ENCODE peak calls at places on chromosomes 11 and 22, in six cellular contexts. T, O, B, J, F and I are unnamed samples.
A peak's percentile ranks its signal among the peaks of the same experiment; 100 is the strongest.

GRCh38 chr11:21104641-21105040 is 435.3 kb downstream of the NELL1 start:
- DNase-seq in J (no peak), F (no peak), T (no peak), O (no peak), B (no peak), I (no peak)

GRCh38 chr22:46627806-46628482 is 7.8 kb downstream of the GRAMD4 start:
- DNase-seq in J (no peak), F (no peak), T (no peak), O (no peak), B (no peak), I (no peak)

GRCh38 chr11:78034623-78035022 is 11.5 kb upstream of the KCTD14 start:
- DNase-seq in F (no peak), B (no peak), J (no peak), T (no peak), O (no peak), I (no peak)

GRCh38 chr11:121105851-121106250 is 4.8 kb downstream of the TECTA start:
- DNase-seq in O (no peak), F (no peak), J (no peak), T (no peak), B (no peak), I (no peak)

GRCh38 chr22:38074181-38075104 is 9.5 kb downstream of the SLC16A8 start:
- DNase-seq in T (no peak), F (no peak), B (no peak), J (no peak), O (no peak), I (peak; percentile 22)

GRCh38 chr11:69372589-69373250 is 78.8 kb downstream of the MYEOV start:
- DNase-seq in J (no peak), F (no peak), B (peak; percentile 1), O (no peak), T (peak; percentile 15), I (no peak)

GRCh38 chr11:23556163-23556750 is 696.0 kb upstream of the CCDC179 start:
- DNase-seq in F (no peak), T (no peak), B (no peak), O (no peak), J (no peak), I (no peak)

GRCh38 chr11:90243534-90243933 is 20.7 kb upstream of the CHORDC1 start:
- DNase-seq in O (no peak), T (no peak), J (no peak), B (no peak), F (no peak), I (no peak)

GRCh38 chr11:80733776-80734175 is 1292.9 kb upstream of the TENM4 start:
- DNase-seq in J (no peak), T (no peak), B (no peak), O (no peak), F (no peak), I (no peak)

GRCh38 chr11:17542249-17542648 is 2.0 kb downstream of the USH1C start:
- DNase-seq in J (no peak), T (no peak), B (no peak), O (no peak), F (no peak), I (no peak)

GRCh38 chr11:26905368-26905767 is 88.5 kb upstream of the FIBIN start:
- DNase-seq in B (no peak), T (no peak), J (no peak), F (no peak), O (no peak), I (no peak)

GRCh38 chr11:13463779-13464290 is 813 bp upstream of the BTBD10 start:
- DNase-seq in B (no peak), T (no peak), F (no peak), J (no peak), O (no peak), I (no peak)

GRCh38 chr11:64090811-64091516 is 55.2 kb downstream of the FLRT1 start:
- DNase-seq in T (no peak), J (no peak), O (no peak), B (no peak), F (no peak), I (no peak)

GRCh38 chr11:130424613-130425140 is 3.7 kb downstream of the ADAMTS8 start:
- DNase-seq in O (no peak), J (no peak), B (no peak), F (no peak), T (no peak), I (no peak)

GRCh38 chr22:20912494-20912893 is 4.7 kb upstream of the CRKL start:
- DNase-seq in B (no peak), O (no peak), J (no peak), T (no peak), F (no peak), I (no peak)

GRCh38 chr11:125923633-125924032 is 19.3 kb downstream of the DDX25 start:
- DNase-seq in O (no peak), F (no peak), J (no peak), T (no peak), B (no peak), I (no peak)

GRCh38 chr11:75677275-75677674 is 8.4 kb upstream of the MAP6 start:
- DNase-seq in O (no peak), T (no peak), F (no peak), J (no peak), B (no peak), I (no peak)

GRCh38 chr11:11787305-11788066 is 54.3 kb upstream of the USP47 start:
- DNase-seq in T (peak; percentile 79), F (peak; percentile 38), O (peak; percentile 70), B (peak; percentile 76), J (peak; percentile 3), I (peak; percentile 84)

GRCh38 chr11:2670541-2671100 is 29.2 kb downstream of the KCNQ1OT1 start:
- DNase-seq in F (no peak), J (no peak), T (no peak), B (peak; percentile 1), O (no peak), I (no peak)

GRCh38 chr11:94134651-94135512 is 6.2 kb downstream of the PANX1 start:
- DNase-seq in O (peak; percentile 93), T (no peak), F (no peak), B (peak; percentile 78), J (no peak), I (peak; percentile 82)

GRCh38 chr22:17380711-17381087 is 11.4 kb downstream of the CECR2 start:
- DNase-seq in O (no peak), J (no peak), F (no peak), B (no peak), T (no peak), I (no peak)

GRCh38 chr22:46293591-46294260 is 2.9 kb upstream of the GTSE1 start:
- DNase-seq in B (no peak), J (no peak), F (no peak), T (no peak), O (peak; percentile 60), I (peak; percentile 77)

GRCh38 chr11:124798991-124799383 is 1.2 kb downstream of the MSANTD2 start:
- DNase-seq in T (no peak), B (no peak), J (no peak), O (no peak), F (no peak), I (no peak)

GRCh38 chr11:2579315-2580060 is 120.3 kb downstream of the KCNQ1OT1 start:
- DNase-seq in T (peak; percentile 41), J (no peak), B (no peak), F (no peak), O (peak; percentile 18), I (peak; percentile 48)

DNA sequence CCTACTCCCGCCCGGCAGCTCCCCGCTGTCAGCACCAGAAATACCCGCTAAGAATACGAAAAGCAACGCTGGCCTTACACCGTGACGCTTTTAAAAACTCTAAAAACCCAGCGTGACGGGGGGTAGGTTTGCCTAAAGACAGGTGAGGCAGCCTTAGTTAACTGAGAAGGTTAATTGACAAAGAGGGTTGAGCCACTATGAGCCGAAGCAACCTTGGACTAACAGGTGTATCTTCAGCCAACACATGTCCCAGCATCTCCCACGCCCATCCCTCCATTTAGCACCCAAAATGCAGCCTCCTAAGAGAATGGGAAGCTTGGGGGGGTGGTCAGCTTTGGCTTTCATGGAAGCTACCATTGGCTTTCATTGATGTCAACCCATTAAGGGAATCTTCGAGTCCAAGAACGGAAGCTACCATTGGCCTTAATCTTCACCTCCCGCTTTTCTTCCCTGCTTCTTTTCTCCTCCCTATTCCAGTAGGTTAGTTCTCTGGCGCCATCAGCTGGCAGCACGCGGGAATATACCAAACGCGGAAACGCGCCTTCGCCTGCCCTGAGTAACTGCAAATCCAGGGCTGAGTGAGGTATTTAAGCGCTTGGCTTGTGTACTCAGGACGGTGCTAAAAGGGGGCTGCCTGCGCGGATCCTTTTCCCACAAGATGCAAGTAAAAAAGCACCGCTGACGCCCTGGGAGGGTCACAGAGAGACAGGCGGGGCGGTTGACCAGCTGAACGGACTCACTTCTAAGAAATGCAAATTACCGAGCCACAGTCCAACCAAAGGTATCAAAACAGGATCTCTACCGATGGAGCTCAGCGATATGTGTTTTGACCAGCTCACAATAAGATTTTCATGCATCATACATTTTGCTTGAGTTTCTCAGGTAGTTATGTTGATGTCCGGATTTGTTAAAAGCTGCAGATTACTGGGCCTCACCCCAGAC is 38.5 kb upstream of the GLYATL1 start:
- DNase-seq in B (peak; percentile 57), J (no peak), O (peak; percentile 59), T (no peak), F (peak; percentile 80), I (peak; percentile 78)
- H3K27me3 ChIP-seq in B (peaks cover 49% of the 10 kb centered on the region), J (no peaks in the 10 kb centered on the region), O (peaks cover 15% of the 10 kb centered on the region), T (peaks cover 3% of the 10 kb centered on the region), F (no peaks in the 10 kb centered on the region), I (peaks cover 22% of the 10 kb centered on the region)

GRCh38 chr22:32853662-32854061 is 52.2 kb downstream of the TIMP3 start:
- DNase-seq in J (no peak), O (no peak), B (no peak), T (no peak), F (no peak), I (no peak)
- H3K27me3 ChIP-seq in J (no peaks in the 10 kb centered on the region), O (no peaks in the 10 kb centered on the region), B (no peaks in the 10 kb centered on the region), T (no peaks in the 10 kb centered on the region), F (peaks cover 43% of the 10 kb centered on the region), I (no peaks in the 10 kb centered on the region)

GRCh38 chr11:123187221-123187620 is 7.8 kb downstream of the CLMP start:
- DNase-seq in T (no peak), O (no peak), B (no peak), J (no peak), F (no peak), I (no peak)
- H3K27me3 ChIP-seq in T (no peaks in the 10 kb centered on the region), O (peaks cover 29% of the 10 kb centered on the region), B (peaks cover 74% of the 10 kb centered on the region), J (no peaks in the 10 kb centered on the region), F (no peaks in the 10 kb centered on the region), I (peaks cover 83% of the 10 kb centered on the region)

GRCh38 chr11:119909077-119909476 is 180.1 kb upstream of the NECTIN1 start:
- DNase-seq in F (no peak), O (no peak), J (no peak), B (no peak), T (no peak), I (no peak)

GRCh38 chr11:119907934-119908760 is 179.1 kb upstream of the NECTIN1 start:
- DNase-seq in F (no peak), O (no peak), B (no peak), J (no peak), T (no peak), I (no peak)

GRCh38 chr11:119910650-119911049 is 181.7 kb upstream of the NECTIN1 start:
- DNase-seq in T (no peak), B (no peak), F (no peak), O (no peak), J (no peak), I (no peak)

GRCh38 chr11:119909495-119909894 is 180.5 kb upstream of the NECTIN1 start:
- DNase-seq in B (no peak), O (no peak), J (no peak), F (no peak), T (no peak), I (no peak)

DNA sequence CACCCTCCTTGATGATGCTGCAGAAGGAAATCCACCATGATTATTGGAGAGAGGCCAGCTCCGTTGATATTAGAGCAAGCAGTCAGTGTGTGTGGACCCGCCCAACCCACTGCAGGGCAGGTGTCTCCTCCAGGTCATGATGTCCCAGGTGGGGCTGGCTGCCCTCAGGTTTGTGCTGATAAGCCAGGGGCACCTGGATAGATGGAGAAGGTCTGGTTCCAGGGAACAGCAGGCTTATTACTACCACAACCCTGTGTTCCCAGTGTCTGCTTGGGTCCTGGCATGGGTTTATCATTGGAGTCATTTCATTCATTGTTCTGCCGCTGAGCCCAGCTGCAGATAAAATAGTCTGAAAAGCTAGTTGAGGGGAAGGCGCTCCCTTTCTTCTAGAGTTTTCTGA is 181.1 kb upstream of the NECTIN1 start:
- DNase-seq in J (no peak), F (no peak), B (no peak), T (no peak), O (no peak), I (no peak)
- H3K27me3 ChIP-seq in J (no peaks in the 10 kb centered on the region), F (peaks cover 23% of the 10 kb centered on the region), B (no peaks in the 10 kb centered on the region), T (no peaks in the 10 kb centered on the region), O (peaks cover 25% of the 10 kb centered on the region), I (peaks cover 4% of the 10 kb centered on the region)